ENCODE peak calls at places on chromosome 18, in four cellular contexts. One of them, this sample, is unnamed.
A peak's percentile ranks its signal among the peaks of the same experiment; 100 is the strongest.

GRCh38 chr18:48028716-48029115 is 98.3 kb upstream of the SMAD2 start:
- DNase-seq in GM12878: no peak
- DNase-seq in HepG2: no peak
- DNase-seq in K562: no peak
- DNase-seq in this sample: no peak

GRCh38 chr18:64720781-64721464 is 572.0 kb upstream of the LINC00305 start:
- DNase-seq in K562: no peak
- DNase-seq in HepG2: peak; percentile 21
- DNase-seq in GM12878: no peak
- DNase-seq in this sample: no peak

GRCh38 chr18:56402872-56403516 is 235.4 kb downstream of the TXNL1 start:
- DNase-seq in GM12878: no peak
- DNase-seq in K562: no peak
- DNase-seq in HepG2: no peak
- DNase-seq in this sample: no peak

GRCh38 chr18:49276680-49277079 is 183.8 kb downstream of the DYM start:
- DNase-seq in K562: no peak
- DNase-seq in HepG2: no peak
- DNase-seq in GM12878: no peak
- DNase-seq in this sample: no peak

GRCh38 chr18:70382032-70382431 is 93.2 kb downstream of the SOCS6 start:
- DNase-seq in GM12878: no peak
- DNase-seq in K562: no peak
- DNase-seq in HepG2: no peak
- DNase-seq in this sample: no peak

GRCh38 chr18:39835303-39836030 is 2119.6 kb upstream of the PIK3C3 start:
- DNase-seq in GM12878: no peak
- DNase-seq in HepG2: no peak
- DNase-seq in K562: no peak
- DNase-seq in this sample: no peak

GRCh38 chr18:55403555-55403954 is 184.4 kb downstream of the TCF4 start:
- DNase-seq in HepG2: no peak
- DNase-seq in GM12878: no peak
- DNase-seq in K562: no peak
- DNase-seq in this sample: no peak

GRCh38 chr18:31497711-31498449 is at the start of gene DSG2:
- DNase-seq in HepG2: peak; percentile 43
- DNase-seq in GM12878: no peak
- DNase-seq in K562: peak; percentile 92
- DNase-seq in this sample: peak; percentile 72

GRCh38 chr18:25985999-25986398 is 104.4 kb downstream of the SS18 start:
- DNase-seq in HepG2: no peak
- DNase-seq in K562: no peak
- DNase-seq in GM12878: no peak
- DNase-seq in this sample: no peak

GRCh38 chr18:48296581-48296980 is 112.6 kb downstream of the ZBTB7C start:
- DNase-seq in HepG2: no peak
- DNase-seq in GM12878: no peak
- DNase-seq in K562: no peak
- DNase-seq in this sample: no peak

GRCh38 chr18:62085766-62086165 is 101.1 kb downstream of the PIGN start:
- DNase-seq in K562: no peak
- DNase-seq in HepG2: no peak
- DNase-seq in GM12878: no peak
- DNase-seq in this sample: no peak

GRCh38 chr18:36406805-36407204 is 109.3 kb downstream of the FHOD3 start:
- DNase-seq in GM12878: no peak
- DNase-seq in HepG2: no peak
- DNase-seq in K562: no peak
- DNase-seq in this sample: no peak

GRCh38 chr18:22933958-22934423 is 863 bp downstream of the RBBP8 start:
- DNase-seq in HepG2: no peak
- DNase-seq in GM12878: peak; percentile 32
- DNase-seq in K562: peak; percentile 15
- DNase-seq in this sample: no peak

GRCh38 chr18:36572135-36572856 is 256.5 kb downstream of the TPGS2 start:
- DNase-seq in HepG2: peak; percentile 19
- DNase-seq in K562: peak; percentile 22
- DNase-seq in GM12878: peak; percentile 38
- DNase-seq in this sample: no peak

GRCh38 chr18:68991281-68991680 is 193.4 kb downstream of the CCDC102B start:
- DNase-seq in HepG2: no peak
- DNase-seq in GM12878: no peak
- DNase-seq in K562: no peak
- DNase-seq in this sample: no peak

GRCh38 chr18:28793911-28794310 is 617.0 kb upstream of the CDH2 start:
- DNase-seq in K562: no peak
- DNase-seq in HepG2: no peak
- DNase-seq in GM12878: no peak
- DNase-seq in this sample: no peak

GRCh38 chr18:49111191-49111988 is 160.6 kb upstream of the SMAD7 start:
- DNase-seq in K562: no peak
- DNase-seq in HepG2: peak; percentile 20
- DNase-seq in GM12878: no peak
- DNase-seq in this sample: no peak

GRCh38 chr18:26298107-26298506 is 71.9 kb downstream of the TAF4B start:
- DNase-seq in HepG2: no peak
- DNase-seq in GM12878: no peak
- DNase-seq in K562: no peak
- DNase-seq in this sample: no peak

GRCh38 chr18:48293954-48294893 is 115.0 kb downstream of the ZBTB7C start:
- DNase-seq in HepG2: no peak
- DNase-seq in GM12878: no peak
- DNase-seq in K562: no peak
- DNase-seq in this sample: peak; percentile 44

GRCh38 chr18:22347624-22348511 is 69.8 kb downstream of the CTAGE1 start:
- DNase-seq in HepG2: no peak
- DNase-seq in K562: no peak
- DNase-seq in GM12878: no peak
- DNase-seq in this sample: no peak

GRCh38 chr18:22694954-22695353 is 238.2 kb upstream of the RBBP8 start:
- DNase-seq in K562: no peak
- DNase-seq in HepG2: no peak
- DNase-seq in GM12878: no peak
- DNase-seq in this sample: peak; percentile 31

GRCh38 chr18:8460748-8461147 is 148.5 kb upstream of the RAB12 start:
- DNase-seq in HepG2: no peak
- DNase-seq in K562: no peak
- DNase-seq in GM12878: no peak
- DNase-seq in this sample: no peak

GRCh38 chr18:22604390-22604985 is 186.8 kb upstream of the CTAGE1 start:
- DNase-seq in GM12878: no peak
- DNase-seq in HepG2: no peak
- DNase-seq in K562: no peak
- DNase-seq in this sample: no peak

GRCh38 chr18:6994053-6994452 is 123.5 kb downstream of the LAMA1 start:
- DNase-seq in HepG2: no peak
- DNase-seq in GM12878: no peak
- DNase-seq in K562: no peak
- DNase-seq in this sample: no peak

GRCh38 chr18:58891753-58892152 is 27.1 kb downstream of the ZNF532 start:
- DNase-seq in GM12878: no peak
- DNase-seq in K562: no peak
- DNase-seq in HepG2: no peak
- DNase-seq in this sample: no peak

GRCh38 chr18:55406374-55407045 is 181.5 kb downstream of the TCF4 start:
- DNase-seq in HepG2: no peak
- DNase-seq in GM12878: no peak
- DNase-seq in K562: no peak
- DNase-seq in this sample: no peak

GRCh38 chr18:56770097-56770496 is 118.9 kb downstream of the WDR7 start:
- DNase-seq in K562: no peak
- DNase-seq in HepG2: no peak
- DNase-seq in GM12878: no peak
- DNase-seq in this sample: no peak

GRCh38 chr18:38931754-38932050 is 1366.1 kb upstream of the CELF4 start:
- DNase-seq in GM12878: no peak
- DNase-seq in K562: no peak
- DNase-seq in HepG2: no peak
- DNase-seq in this sample: no peak

GRCh38 chr18:68121826-68122225 is 593.1 kb downstream of the TMX3 start:
- DNase-seq in HepG2: no peak
- DNase-seq in K562: no peak
- DNase-seq in GM12878: no peak
- DNase-seq in this sample: no peak

GRCh38 chr18:23377669-23378469 is 75.2 kb upstream of the RIOK3 start:
- DNase-seq in K562: no peak
- DNase-seq in HepG2: peak; percentile 60
- DNase-seq in GM12878: peak; percentile 39
- DNase-seq in this sample: no peak

GRCh38 chr18:50632895-50633515 is 73.1 kb downstream of the MAPK4 start:
- DNase-seq in GM12878: no peak
- DNase-seq in HepG2: no peak
- DNase-seq in K562: no peak
- DNase-seq in this sample: no peak

GRCh38 chr18:58139627-58140026 is 95.6 kb downstream of the NEDD4L start:
- DNase-seq in HepG2: no peak
- DNase-seq in K562: no peak
- DNase-seq in GM12878: no peak
- DNase-seq in this sample: no peak

GRCh38 chr18:13608791-13609552 is 117.4 kb downstream of the FAM210A start:
- DNase-seq in HepG2: no peak
- DNase-seq in K562: no peak
- DNase-seq in GM12878: no peak
- DNase-seq in this sample: no peak

GRCh38 chr18:49565656-49566055 is 3.8 kb downstream of the LIPG start:
- DNase-seq in GM12878: no peak
- DNase-seq in HepG2: no peak
- DNase-seq in K562: no peak
- DNase-seq in this sample: no peak

GRCh38 chr18:58314284-58314683 is 270.3 kb downstream of the NEDD4L start:
- DNase-seq in GM12878: no peak
- DNase-seq in HepG2: peak; percentile 65
- DNase-seq in K562: no peak
- DNase-seq in this sample: no peak

GRCh38 chr18:69265661-69266060 is 135.0 kb upstream of the DOK6 start:
- DNase-seq in HepG2: no peak
- DNase-seq in GM12878: no peak
- DNase-seq in K562: no peak
- DNase-seq in this sample: no peak

GRCh38 chr18:79791141-79791972 is 6.4 kb upstream of the KCNG2 start:
- DNase-seq in HepG2: peak; percentile 95
- DNase-seq in K562: no peak
- DNase-seq in GM12878: no peak
- DNase-seq in this sample: no peak

GRCh38 chr18:49608892-49609291 is 47.0 kb downstream of the LIPG start:
- DNase-seq in HepG2: no peak
- DNase-seq in K562: no peak
- DNase-seq in GM12878: no peak
- DNase-seq in this sample: no peak

GRCh38 chr18:52395146-52395852 is 55.3 kb downstream of the DCC start:
- DNase-seq in K562: no peak
- DNase-seq in HepG2: no peak
- DNase-seq in GM12878: peak; percentile 51
- DNase-seq in this sample: no peak

GRCh38 chr18:74806700-74807416 is 209.2 kb downstream of the ZNF407 start:
- DNase-seq in GM12878: peak; percentile 73
- DNase-seq in K562: no peak
- DNase-seq in HepG2: peak; percentile 7
- DNase-seq in this sample: no peak

GRCh38 chr18:3478262-3478978 is 28.4 kb downstream of the TGIF1 start:
- DNase-seq in GM12878: no peak
- DNase-seq in HepG2: no peak
- DNase-seq in K562: no peak
- DNase-seq in this sample: no peak
- TF ChIP-seq BRCA1 in GM12878: no peak
- TF ChIP-seq BRCA1 in HepG2: no peak
- TF ChIP-seq BRCA1 in K562: no peak
- TF ChIP-seq BRCA1 in this sample: no peak

DNA sequence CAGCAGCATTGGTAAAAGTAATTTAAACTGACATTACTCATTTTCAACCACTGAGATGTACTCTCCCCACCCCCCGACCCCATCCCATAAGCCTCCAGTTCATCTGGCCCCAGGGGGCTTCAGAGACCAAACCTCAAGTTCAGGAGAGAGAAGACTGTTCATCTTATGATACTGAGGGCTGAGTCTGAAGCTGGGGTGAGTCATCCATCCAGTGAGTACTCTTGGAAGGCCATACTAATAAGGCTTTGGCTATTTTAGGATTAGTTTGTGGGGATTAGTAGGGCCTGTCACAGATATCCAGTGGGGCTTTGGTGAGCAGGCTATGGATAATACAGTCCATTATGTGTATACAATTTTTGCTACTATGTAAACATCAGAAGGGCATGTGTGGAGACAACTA is 125.3 kb upstream of the APCDD1 start:
- DNase-seq in HepG2: no peak
- DNase-seq in K562: no peak
- DNase-seq in GM12878: no peak
- DNase-seq in this sample: no peak
- TF ChIP-seq BRCA1 in HepG2: no peak
- TF ChIP-seq BRCA1 in K562: no peak
- TF ChIP-seq BRCA1 in GM12878: no peak
- TF ChIP-seq BRCA1 in this sample: no peak

GRCh38 chr18:3400567-3401296 is 49.2 kb upstream of the TGIF1 start:
- DNase-seq in GM12878: no peak
- DNase-seq in HepG2: no peak
- DNase-seq in K562: no peak
- DNase-seq in this sample: no peak

GRCh38 chr18:3394648-3395047 is 55.3 kb upstream of the TGIF1 start:
- DNase-seq in GM12878: no peak
- DNase-seq in HepG2: no peak
- DNase-seq in K562: no peak
- DNase-seq in this sample: no peak

GRCh38 chr18:3395466-3395865 is 54.5 kb upstream of the TGIF1 start:
- DNase-seq in HepG2: no peak
- DNase-seq in GM12878: no peak
- DNase-seq in K562: no peak
- DNase-seq in this sample: no peak

GRCh38 chr18:3397786-3398185 is 52.2 kb upstream of the TGIF1 start:
- DNase-seq in GM12878: no peak
- DNase-seq in HepG2: no peak
- DNase-seq in K562: no peak
- DNase-seq in this sample: no peak

GRCh38 chr18:3397031-3397750 is 52.8 kb upstream of the TGIF1 start:
- DNase-seq in GM12878: no peak
- DNase-seq in HepG2: no peak
- DNase-seq in K562: no peak
- DNase-seq in this sample: no peak
- TF ChIP-seq BRCA1 in GM12878: no peak
- TF ChIP-seq BRCA1 in HepG2: no peak
- TF ChIP-seq BRCA1 in K562: no peak
- TF ChIP-seq BRCA1 in this sample: no peak

GRCh38 chr18:77822552-77823138 is 573.0 kb downstream of the GALR1 start:
- DNase-seq in GM12878: no peak
- DNase-seq in HepG2: no peak
- DNase-seq in K562: no peak
- DNase-seq in this sample: no peak

GRCh38 chr18:77815666-77816338 is 566.2 kb downstream of the GALR1 start:
- DNase-seq in GM12878: no peak
- DNase-seq in HepG2: no peak
- DNase-seq in K562: no peak
- DNase-seq in this sample: no peak

GRCh38 chr18:77818328-77818727 is 568.7 kb downstream of the GALR1 start:
- DNase-seq in K562: no peak
- DNase-seq in GM12878: no peak
- DNase-seq in HepG2: no peak
- DNase-seq in this sample: no peak

GRCh38 chr18:77821892-77822291 is 572.2 kb downstream of the GALR1 start:
- DNase-seq in HepG2: no peak
- DNase-seq in GM12878: no peak
- DNase-seq in K562: no peak
- DNase-seq in this sample: no peak

GRCh38 chr18:77820472-77820871 is 570.8 kb downstream of the GALR1 start:
- DNase-seq in K562: no peak
- DNase-seq in GM12878: no peak
- DNase-seq in HepG2: no peak
- DNase-seq in this sample: no peak
- TF ChIP-seq BRCA1 in K562: no peak
- TF ChIP-seq BRCA1 in GM12878: no peak
- TF ChIP-seq BRCA1 in HepG2: no peak
- TF ChIP-seq BRCA1 in this sample: no peak

This sample was measured in H1.